ENCODE peak calls at places on chromosome 10, in six cellular contexts. L, X, E, A, H and B are unnamed samples.

GRCh38 chr10:67079126-67079525 is 153.3 kb downstream of the LRRTM3 start:
- DNase-seq in H (peak), L (no peak), X (no peak), E (no peak), A (no peak), B (peak)

GRCh38 chr10:112456533-112456932 is 9.5 kb downstream of the VTI1A start:
- DNase-seq in H (no peak), X (no peak), A (no peak), L (no peak), E (no peak), B (no peak)

GRCh38 chr10:87829986-87830732 is 12.1 kb upstream of the ATAD1 start:
- DNase-seq in L (peak), A (no peak), E (no peak), X (no peak), H (no peak), B (no peak)

GRCh38 chr10:131168238-131168875 is 143.2 kb downstream of the TCERG1L start:
- DNase-seq in X (no peak), L (no peak), H (no peak), A (no peak), E (no peak), B (peak)

GRCh38 chr10:116706281-116706680 is 36.1 kb downstream of the HSPA12A start:
- DNase-seq in X (no peak), E (no peak), A (no peak), L (no peak), H (no peak), B (no peak)

GRCh38 chr10:5566606-5567005 is 41.8 kb downstream of the CALML3 start:
- DNase-seq in L (peak), H (no peak), E (no peak), X (no peak), A (no peak), B (no peak)

GRCh38 chr10:69327463-69328345 is 49.4 kb downstream of the HK1 start:
- DNase-seq in A (peak), E (peak), H (no peak), L (peak), X (no peak), B (peak)

GRCh38 chr10:29630205-29631048 is 4.3 kb downstream of the SVIL start:
- DNase-seq in E (no peak), A (no peak), X (no peak), L (no peak), H (no peak), B (no peak)

GRCh38 chr10:75507469-75507868 is 76.0 kb downstream of the LRMDA start:
- DNase-seq in L (no peak), X (no peak), H (no peak), E (no peak), A (no peak), B (no peak)

GRCh38 chr10:28217848-28218247 is 85.0 kb downstream of the MPP7 start:
- DNase-seq in H (no peak), L (peak), A (no peak), E (no peak), X (peak), B (no peak)

GRCh38 chr10:36038316-36038715 is 396.2 kb upstream of the FZD8 start:
- DNase-seq in A (no peak), L (no peak), H (no peak), X (no peak), E (no peak), B (no peak)

GRCh38 chr10:36036137-36036536 is 394.0 kb upstream of the FZD8 start:
- DNase-seq in A (no peak), E (no peak), L (no peak), H (no peak), X (no peak), B (no peak)

DNA sequence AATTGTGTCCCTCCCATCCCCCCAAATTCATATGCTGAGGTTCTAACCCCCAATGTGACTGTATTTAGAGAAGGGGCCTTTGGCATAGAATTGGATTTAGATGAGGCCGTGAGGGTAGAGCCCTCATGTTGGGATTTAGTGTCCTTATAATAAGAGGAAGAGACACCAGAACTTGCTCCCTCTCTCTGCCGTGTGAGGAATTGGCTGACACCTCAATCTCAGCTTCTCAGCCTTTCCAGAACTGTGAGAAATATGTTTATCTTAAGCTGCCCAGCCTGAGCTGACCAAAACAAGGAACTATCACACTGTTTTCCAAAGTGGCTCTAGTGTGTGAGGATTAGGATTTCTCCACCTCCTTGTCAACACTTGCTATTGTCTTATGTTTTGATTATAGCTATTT is 400.0 kb upstream of the FZD8 start:
- DNase-seq in E (no peak), A (no peak), X (no peak), H (no peak), L (no peak), B (no peak)
- TF ChIP-seq CTCF in E (no peak), A (no peak), X (no peak), H (no peak), L (no peak), B (no peak)

GRCh38 chr10:119541046-119541445 is 1.5 kb downstream of the RGS10 start:
- DNase-seq in X (no peak), A (no peak), L (peak), E (no peak), H (no peak), B (no peak)

GRCh38 chr10:119542357-119542989 is at the start of gene RGS10:
- DNase-seq in A (peak), E (peak), H (peak), X (no peak), L (peak), B (peak)

GRCh38 chr10:119540038-119540437 is 2.5 kb downstream of the RGS10 start:
- DNase-seq in X (no peak), E (no peak), L (no peak), A (no peak), H (no peak), B (no peak)

GRCh38 chr10:119542990-119543813 is 683 bp upstream of the RGS10 start:
- DNase-seq in L (peak), H (peak), E (no peak), X (no peak), A (no peak), B (peak)

DNA sequence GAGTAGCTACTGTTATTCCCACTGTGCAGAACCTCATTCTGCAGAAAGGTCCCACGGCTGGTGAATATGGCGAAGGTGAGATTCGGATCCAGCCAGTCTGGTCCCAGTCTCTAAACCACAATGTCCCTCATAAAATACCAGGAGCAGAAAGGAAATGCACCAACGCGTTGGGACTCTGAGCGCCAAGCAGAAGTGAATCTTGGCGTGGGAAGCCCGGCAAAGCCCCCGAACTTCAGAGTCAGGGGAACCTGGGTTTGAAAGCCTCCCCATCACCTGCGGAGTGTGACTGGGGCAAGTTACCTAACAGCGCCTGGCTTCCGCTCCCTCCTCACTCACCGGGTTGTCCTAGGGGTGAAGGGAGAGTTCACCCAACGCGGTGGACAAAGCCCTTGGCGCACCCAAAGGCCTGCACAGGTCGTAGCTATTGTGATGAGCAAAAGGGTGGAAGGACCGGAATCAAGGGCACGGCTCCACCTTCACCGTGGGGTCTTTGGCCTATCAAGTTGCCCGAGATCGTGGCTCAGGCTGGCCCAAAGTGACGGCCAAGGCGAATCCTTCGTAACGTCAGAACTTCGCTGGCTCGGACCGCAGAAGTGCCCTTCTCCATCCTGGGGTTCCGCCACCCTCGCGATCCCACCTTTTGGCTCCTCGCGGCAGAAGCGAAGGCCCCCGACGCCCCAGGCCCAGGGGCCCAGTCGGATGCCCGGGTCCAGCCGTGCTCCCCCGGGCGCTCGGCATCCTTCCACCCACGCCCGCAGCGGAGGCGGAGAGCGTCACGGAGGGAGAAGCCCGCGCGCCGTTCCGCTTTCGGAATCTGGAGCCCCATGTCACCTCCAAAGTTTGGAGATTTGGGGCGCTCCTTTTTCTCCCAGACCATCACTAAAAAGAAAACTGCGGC is 811 bp downstream of the RGS10 start:
- DNase-seq in X (no peak), E (peak), H (no peak), L (peak), A (no peak), B (peak)
- H3K27ac ChIP-seq in X (no peak), E (no peak), H (peak), L (peak), A (peak), B (peak)

DNA sequence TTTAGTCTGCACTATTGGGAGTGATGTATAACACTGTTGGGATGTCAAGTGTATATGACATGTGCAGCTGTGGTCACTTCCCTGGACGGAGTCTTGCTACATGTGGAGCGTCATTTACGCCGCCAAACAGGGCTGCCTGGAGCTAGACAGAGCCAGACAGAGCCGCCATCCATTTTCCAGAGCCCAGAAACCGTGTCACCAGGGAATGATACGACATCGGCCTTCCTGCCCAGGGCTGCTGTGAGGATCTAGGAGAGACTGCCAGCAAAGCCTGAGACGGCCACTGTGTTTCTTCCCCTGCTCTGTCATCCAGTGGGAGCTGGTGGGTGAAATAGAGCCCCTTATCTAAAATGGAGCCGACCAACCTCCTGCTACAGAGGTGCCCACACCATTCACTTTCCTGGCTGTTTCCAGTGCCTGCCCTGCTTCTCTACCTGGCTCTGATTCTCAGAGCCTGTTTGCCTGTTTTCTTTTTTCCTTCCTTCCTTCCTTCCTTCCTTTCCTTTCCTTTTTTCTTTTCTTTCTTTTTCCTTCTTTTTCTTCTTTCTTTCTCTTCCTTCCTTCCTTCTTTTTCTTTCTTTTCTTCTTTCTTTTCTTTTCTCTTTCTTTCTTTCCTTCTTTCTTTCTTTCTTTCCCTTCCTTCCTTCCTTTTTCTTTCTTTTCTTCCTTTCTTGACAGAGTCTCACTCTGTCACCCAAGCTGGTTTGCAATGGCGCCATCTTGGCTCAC is 13.4 kb upstream of the FGFR2 start:
- DNase-seq in A (no peak), L (no peak), H (no peak), E (no peak), X (no peak), B (no peak)
- TF ChIP-seq CTCF in A (no peak), L (no peak), H (no peak), E (no peak), X (no peak), B (no peak)

GRCh38 chr10:133182190-133182589 is 22.2 kb downstream of the KNDC1 start:
- DNase-seq in L (no peak), A (no peak), E (no peak), H (no peak), X (no peak), B (no peak)

GRCh38 chr10:133185421-133185820 is 25.4 kb downstream of the KNDC1 start:
- DNase-seq in X (no peak), H (no peak), A (no peak), L (no peak), E (no peak), B (no peak)

GRCh38 chr10:133184591-133185244 is 24.7 kb downstream of the KNDC1 start:
- DNase-seq in E (no peak), L (no peak), A (no peak), X (no peak), H (no peak), B (no peak)

GRCh38 chr10:133182791-133183645 is 23.0 kb downstream of the KNDC1 start:
- DNase-seq in A (no peak), H (no peak), X (no peak), L (no peak), E (no peak), B (no peak)

GRCh38 chr10:133183646-133184378 is 23.8 kb downstream of the KNDC1 start:
- DNase-seq in X (no peak), E (no peak), A (no peak), H (no peak), L (no peak), B (no peak)
- H3K27ac ChIP-seq in X (no peak), E (no peak), A (no peak), H (no peak), L (no peak), B (no peak)

GRCh38 chr10:1034758-1035157 is 9.1 kb upstream of the IDI2 start:
- DNase-seq in A (no peak), H (no peak), E (no peak), L (no peak), X (no peak), B (no peak)

GRCh38 chr10:1033601-1034000 is 7.9 kb upstream of the IDI2 start:
- DNase-seq in X (no peak), H (no peak), A (peak), L (no peak), E (no peak), B (no peak)

GRCh38 chr10:1026578-1026977 is 919 bp upstream of the IDI2 start:
- DNase-seq in A (peak), H (no peak), X (no peak), L (no peak), E (no peak), B (no peak)

GRCh38 chr10:1025684-1026083 is at the start of gene IDI2:
- DNase-seq in L (no peak), E (no peak), X (no peak), A (no peak), H (no peak), B (no peak)

DNA sequence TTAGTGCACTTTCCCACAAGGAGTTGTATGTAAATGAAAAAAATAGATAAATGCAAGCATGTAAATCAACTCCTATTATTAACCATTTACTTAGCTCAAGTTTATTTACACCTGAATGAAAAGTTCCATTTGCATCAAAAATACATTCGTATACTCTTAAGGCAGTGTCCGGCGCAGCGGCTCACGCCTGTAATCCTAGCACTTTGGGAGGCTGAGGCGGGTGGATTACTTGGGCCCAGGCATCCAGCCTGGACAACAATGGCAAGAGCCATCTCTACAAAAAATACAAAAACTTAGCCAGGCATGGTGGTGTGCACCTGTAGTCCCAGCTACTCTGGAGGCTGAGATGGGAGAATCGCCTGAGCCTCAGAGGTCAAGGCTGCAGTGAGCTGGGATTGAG is 4.2 kb upstream of the IDI2 start:
- DNase-seq in H (no peak), X (no peak), E (no peak), A (no peak), L (no peak), B (no peak)
- TF ChIP-seq CTCF in H (no peak), X (no peak), E (no peak), A (no peak), L (no peak), B (no peak)

DNA sequence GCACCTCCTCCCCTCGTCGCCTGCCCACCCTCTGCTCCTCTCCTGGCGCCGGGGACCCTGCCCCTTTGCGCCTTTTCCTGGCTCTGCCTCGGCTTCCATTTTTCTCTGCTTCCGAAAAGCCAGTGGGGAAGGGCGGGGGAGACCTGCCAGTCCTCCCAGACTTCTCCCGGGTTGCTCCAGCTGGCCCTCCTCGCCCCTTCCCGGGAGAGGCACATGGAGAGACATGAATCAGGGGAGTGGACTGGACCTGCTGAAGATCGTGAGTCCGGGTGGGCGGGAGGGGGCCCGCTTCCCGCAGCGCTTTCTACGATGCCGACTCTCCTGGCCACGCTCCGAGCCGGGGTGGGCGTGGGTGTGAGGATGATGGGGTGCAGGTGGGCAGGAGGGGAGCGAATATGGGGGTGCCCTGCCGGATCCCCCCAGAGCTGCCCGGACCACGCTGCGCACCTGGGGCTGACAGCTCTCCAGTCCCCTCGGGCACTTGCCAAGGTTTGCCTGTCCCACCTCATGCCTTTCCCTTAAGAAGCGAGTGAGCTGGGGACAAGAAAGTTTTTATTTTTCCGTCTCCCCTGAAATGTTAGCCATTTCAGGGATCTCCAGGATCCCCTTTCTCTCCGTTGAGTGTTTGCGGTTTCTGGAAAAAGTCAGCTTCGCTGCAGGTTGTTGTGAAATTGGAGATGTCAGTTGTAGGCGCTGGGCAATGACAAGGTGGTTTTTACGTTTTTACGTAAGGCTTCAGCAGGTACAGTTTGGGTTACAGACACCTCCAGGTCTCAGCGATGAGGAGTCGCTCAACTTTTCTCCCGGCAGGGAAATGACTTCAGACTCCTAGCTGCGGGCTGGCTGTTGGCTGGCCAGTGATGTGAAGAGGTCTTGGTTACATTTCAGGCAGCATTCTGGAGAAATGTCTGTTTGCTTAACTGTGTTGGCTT is 999 bp downstream of the CACNB2 start:
- DNase-seq in A (no peak), E (no peak), X (no peak), L (peak), H (no peak), B (no peak)
- H3K27ac ChIP-seq in A (peak), E (peak), X (no peak), L (no peak), H (peak), B (peak)